ENCODE peak calls at places on chromosomes 5 and 9, in four cellular contexts. X is NCI-H1417 treated with DMSO at 0.1 percent for 48 hours, F is fibroblast of the aortic adventitia, E is HTR-8/SVneo. Y is an unnamed sample.

GRCh38 chr5:11912-12311 is 80.1 kb upstream of the PLEKHG4B start:
- DNase-seq in X (no peak), F (peak), E (no peak), Y (no peak)

GRCh38 chr5:123371575-123372179 is 51.5 kb downstream of the CEP120 start:
- DNase-seq in X (no peak), F (peak), E (no peak), Y (no peak)

GRCh38 chr5:161966544-161966943 is 101.0 kb upstream of the GABRG2 start:
- DNase-seq in X (no peak), F (no peak), E (no peak), Y (no peak)

GRCh38 chr5:170623576-170624181 is 119.9 kb downstream of the KCNIP1 start:
- DNase-seq in X (no peak), F (peak), E (peak), Y (peak)

GRCh38 chr9:130570200-130570599 is 9.2 kb upstream of the FUBP3 start:
- DNase-seq in X (no peak), F (peak), E (no peak), Y (no peak)

GRCh38 chr9:99140685-99141314 is 35.9 kb downstream of the TGFBR1 start:
- DNase-seq in X (no peak), F (peak), E (peak), Y (no peak)

GRCh38 chr9:135083831-135084230 is 3.6 kb upstream of the OLFM1 start:
- DNase-seq in X (no peak), F (no peak), E (no peak), Y (no peak)

GRCh38 chr5:110809006-110809405 is 70.2 kb downstream of the SLC25A46 start:
- DNase-seq in X (no peak), F (peak), E (no peak), Y (no peak)

GRCh38 chr5:175873090-175873454 is 1.7 kb downstream of the CPLX2 start:
- DNase-seq in X (no peak), F (no peak), E (no peak), Y (peak)

GRCh38 chr5:2805080-2805479 is 53.6 kb upstream of the IRX2 start:
- DNase-seq in X (no peak), F (no peak), E (no peak), Y (no peak)

GRCh38 chr5:135667662-135668061 is 88.9 kb upstream of the CXCL14 start:
- DNase-seq in X (no peak), F (no peak), E (no peak), Y (peak)

GRCh38 chr5:25091917-25092316 is 447.1 kb upstream of the CDH10 start:
- DNase-seq in X (no peak), F (no peak), E (no peak), Y (no peak)

GRCh38 chr9:75185585-75186170 is 97.4 kb downstream of the OSTF1 start:
- DNase-seq in X (no peak), F (peak), E (peak), Y (peak)

GRCh38 chr5:98179791-98180755 is 593.4 kb upstream of the RGMB start:
- DNase-seq in X (no peak), F (peak), E (no peak), Y (no peak)

GRCh38 chr5:136193396-136193935 is 504 bp upstream of the SMIM32 start:
- DNase-seq in X (no peak), F (no peak), E (no peak), Y (no peak)

GRCh38 chr5:34998058-34998789 is 49.5 kb downstream of the AGXT2 start:
- DNase-seq in X (no peak), F (peak), E (no peak), Y (no peak)

GRCh38 chr5:138037271-138037670 is 4.4 kb upstream of the FAM13B start:
- DNase-seq in X (no peak), F (no peak), E (no peak), Y (no peak)

GRCh38 chr5:5278815-5279381 is 138.8 kb downstream of the ADAMTS16 start:
- DNase-seq in X (no peak), F (no peak), E (no peak), Y (no peak)

GRCh38 chr5:42591026-42591425 is 165.6 kb upstream of the CCDC152 start:
- DNase-seq in X (no peak), F (peak), E (no peak), Y (no peak)

GRCh38 chr5:38078161-38078560 is 180.2 kb upstream of the EGFLAM start:
- DNase-seq in X (no peak), F (no peak), E (peak), Y (no peak)